ENCODE peak calls at places on chromosomes 7 and 10, in four cellular contexts. L is naive thymus-derived CD4-positive, alpha-beta T cell; O is PC-3; T is cardiac muscle cell. H is an unnamed sample. For H3K4me1, the result is how much of the 10 kb centered on the place peaks cover.

GRCh38 chr10:649798-650690 is 39.4 kb downstream of the DIP2C start:
- DNase-seq in L (no peak), O (no peak), T (no peak), H (no peak)

GRCh38 chr7:16114633-16115032 is 306.7 kb downstream of the CRPPA start:
- DNase-seq in L (no peak), O (peak), T (no peak), H (no peak)

GRCh38 chr7:132635127-132635526 is 58.9 kb upstream of the PLXNA4 start:
- DNase-seq in L (no peak), O (no peak), T (no peak), H (no peak)

GRCh38 chr10:90642136-90642535 is 215.7 kb downstream of the HTR7 start:
- DNase-seq in L (no peak), O (peak), T (no peak), H (no peak)

GRCh38 chr7:116899308-116899707 is 36.9 kb downstream of the CAPZA2 start:
- DNase-seq in L (no peak), O (no peak), T (no peak), H (no peak)

GRCh38 chr10:102702742-102703141 is 11.5 kb downstream of the ARL3 start:
- DNase-seq in L (no peak), O (no peak), T (no peak), H (no peak)

GRCh38 chr10:104330168-104331117 is 7.8 kb downstream of the ITPRIP start:
- DNase-seq in L (no peak), O (peak), T (peak), H (peak)

GRCh38 chr10:21021843-21022594 is 124.9 kb upstream of the NEBL start:
- DNase-seq in L (no peak), O (peak), T (peak), H (no peak)

GRCh38 chr10:84901885-84902284 is 573.5 kb downstream of the CCSER2 start:
- DNase-seq in L (no peak), O (no peak), T (peak), H (no peak)

GRCh38 chr7:41570766-41571165 is 132.1 kb downstream of the INHBA start:
- DNase-seq in L (no peak), O (no peak), T (no peak), H (no peak)

GRCh38 chr10:62046522-62047239 is 145.2 kb downstream of the ARID5B start:
- DNase-seq in L (no peak), O (peak), T (no peak), H (peak)

GRCh38 chr7:116689787-116690186 is 17.8 kb downstream of the MET start:
- DNase-seq in L (no peak), O (peak), T (no peak), H (no peak)

GRCh38 chr7:76343294-76343930 is 15.4 kb downstream of the YWHAG start:
- DNase-seq in L (no peak), O (peak), T (no peak), H (no peak)

GRCh38 chr10:5565205-5565545 is 40.4 kb downstream of the CALML3 start:
- DNase-seq in L (no peak), O (no peak), T (no peak), H (no peak)

GRCh38 chr10:30637881-30638467 is 8.4 kb upstream of the LYZL2 start:
- DNase-seq in L (no peak), O (peak), T (no peak), H (no peak)

GRCh38 chr7:142581341-142581740 is 167.9 kb upstream of the PRSS1 start:
- DNase-seq in L (peak), O (peak), T (peak), H (no peak)

GRCh38 chr10:105102977-105103376 is 461.9 kb downstream of the SORCS3 start:
- DNase-seq in L (no peak), O (no peak), T (no peak), H (no peak)

GRCh38 chr7:125088555-125088954 is 158.9 kb upstream of the POT1 start:
- DNase-seq in L (no peak), O (no peak), T (no peak), H (no peak)

GRCh38 chr10:33321516-33321915 is 13.0 kb downstream of the NRP1 start:
- DNase-seq in L (no peak), O (no peak), T (no peak), H (no peak)

GRCh38 chr7:12888727-12889126 is 201.3 kb downstream of the ARL4A start:
- DNase-seq in L (no peak), O (no peak), T (no peak), H (no peak)

GRCh38 chr10:85613391-85613790 is 753.2 kb downstream of the GRID1 start:
- DNase-seq in L (no peak), O (no peak), T (no peak), H (no peak)

GRCh38 chr7:30348083-30348560 is 63.7 kb downstream of the ZNRF2 start:
- DNase-seq in L (peak), O (peak), T (no peak), H (no peak)

GRCh38 chr7:56033671-56034432 is 17.4 kb downstream of the PSPH start:
- DNase-seq in L (peak), O (peak), T (peak), H (peak)

GRCh38 chr10:114026189-114027040 is 17.3 kb upstream of the ADRB1 start:
- DNase-seq in L (no peak), O (peak), T (no peak), H (no peak)

GRCh38 chr7:26090927-26091519 is 61.0 kb upstream of the NFE2L3 start:
- DNase-seq in L (peak), O (peak), T (peak), H (peak)

GRCh38 chr10:58508316-58508715 is 4.4 kb upstream of the BICC1 start:
- DNase-seq in L (no peak), O (peak), T (no peak), H (no peak)

GRCh38 chr10:91340613-91341362 is 69.4 kb upstream of the HECTD2 start:
- DNase-seq in L (no peak), O (peak), T (no peak), H (no peak)

GRCh38 chr10:98555011-98555619 is 108.4 kb upstream of the HPS1 start:
- DNase-seq in L (no peak), O (no peak), T (no peak), H (peak)

GRCh38 chr10:121792198-121792597 is 135.6 kb downstream of the ATE1 start:
- DNase-seq in L (no peak), O (no peak), T (no peak), H (no peak)

GRCh38 chr10:119386666-119387065 is 155.9 kb downstream of the RGS10 start:
- DNase-seq in L (no peak), O (no peak), T (no peak), H (no peak)

GRCh38 chr7:88202278-88202677 is 17.6 kb downstream of the SRI start:
- DNase-seq in L (no peak), O (no peak), T (no peak), H (no peak)

GRCh38 chr7:84971360-84971759 is 215.5 kb downstream of the SEMA3D start:
- DNase-seq in L (no peak), O (no peak), T (no peak), H (no peak)

GRCh38 chr10:124525751-124526600 is 64.4 kb downstream of the LHPP start:
- DNase-seq in L (no peak), O (no peak), T (no peak), H (no peak)

GRCh38 chr10:13086051-13086450 is 13.9 kb upstream of the OPTN start:
- DNase-seq in L (no peak), O (no peak), T (no peak), H (peak)

GRCh38 chr7:22945584-22945983 is 68.3 kb downstream of the HYCC1 start:
- DNase-seq in L (no peak), O (no peak), T (no peak), H (no peak)

GRCh38 chr10:127912607-127913367 is 5.9 kb downstream of the PTPRE start:
- DNase-seq in L (no peak), O (no peak), T (no peak), H (no peak)

DNA sequence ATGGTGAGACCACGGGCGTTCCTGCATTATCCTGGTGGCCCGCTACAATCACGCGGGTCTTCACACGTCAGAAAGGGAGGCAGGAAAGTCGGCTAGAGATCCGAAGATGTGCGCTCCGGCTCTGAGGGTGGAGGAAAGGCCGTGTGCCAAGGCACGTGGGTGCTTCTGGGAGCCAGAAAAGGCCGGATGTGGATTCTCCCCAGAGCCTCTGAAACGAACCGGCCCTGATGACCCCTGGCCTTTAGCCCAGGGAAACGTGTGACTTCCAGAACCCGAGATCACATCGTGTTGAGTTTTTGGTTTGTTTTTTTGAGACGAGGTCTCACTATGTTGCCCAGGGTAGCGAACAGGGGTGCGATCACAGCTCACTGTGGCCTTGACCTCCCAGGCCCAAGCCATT is 244.2 kb downstream of the ELFN1 start:
- DNase-seq in L (no peak), O (no peak), T (no peak), H (no peak)
- H3K4me1 ChIP-seq in L (under half), O (under half), T (under half), H (under half)

GRCh38 chr7:105655901-105656380 is 74.6 kb upstream of the EFCAB10 start:
- DNase-seq in L (no peak), O (no peak), T (no peak), H (no peak)

GRCh38 chr7:105653441-105654005 is 72.2 kb upstream of the EFCAB10 start:
- DNase-seq in L (no peak), O (no peak), T (no peak), H (no peak)

GRCh38 chr7:105654095-105654686 is 72.9 kb upstream of the EFCAB10 start:
- DNase-seq in L (no peak), O (no peak), T (no peak), H (no peak)

GRCh38 chr7:105656922-105657521 is 75.7 kb upstream of the EFCAB10 start:
- DNase-seq in L (peak), O (peak), T (peak), H (peak)

GRCh38 chr7:105654994-105655900 is 74.0 kb upstream of the EFCAB10 start:
- DNase-seq in L (no peak), O (peak), T (peak), H (peak)
- H3K4me3 ChIP-seq in L (no peak), O (no peak), T (no peak), H (no peak)

DNA sequence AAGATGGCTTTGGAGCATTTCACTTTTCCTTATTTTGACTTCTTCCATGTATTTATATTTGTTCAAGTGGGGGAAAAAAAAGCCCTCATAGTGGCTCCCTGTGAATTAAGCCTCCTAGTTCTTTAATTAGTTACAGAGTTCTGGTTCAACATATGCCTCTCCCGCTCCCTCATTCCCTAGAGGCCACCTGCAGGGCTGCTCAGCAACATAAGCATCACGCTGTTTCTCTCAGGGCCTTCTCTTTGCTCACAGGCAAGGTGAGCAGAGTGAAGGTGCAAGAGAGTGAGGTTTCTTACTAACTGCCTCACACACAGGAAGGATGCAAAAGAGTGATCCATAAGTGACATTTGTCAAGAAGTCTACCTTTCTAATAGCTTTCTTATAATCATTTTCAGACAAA is 196.7 kb downstream of the SEMA3E start:
- DNase-seq in L (no peak), O (no peak), T (no peak), H (peak)
- H3K4me1 ChIP-seq in L (under half), O (under half), T (under half), H (half or more)

GRCh38 chr10:132419631-132420468 is 22.9 kb downstream of the PWWP2B start:
- DNase-seq in L (no peak), O (no peak), T (no peak), H (peak)

GRCh38 chr10:132420469-132421376 is 23.7 kb downstream of the PWWP2B start:
- DNase-seq in L (no peak), O (peak), T (no peak), H (peak)

GRCh38 chr10:132422169-132422691 is 25.2 kb downstream of the PWWP2B start:
- DNase-seq in L (no peak), O (no peak), T (no peak), H (no peak)

GRCh38 chr10:132422931-132423813 is 26.2 kb downstream of the PWWP2B start:
- DNase-seq in L (no peak), O (no peak), T (no peak), H (no peak)

DNA sequence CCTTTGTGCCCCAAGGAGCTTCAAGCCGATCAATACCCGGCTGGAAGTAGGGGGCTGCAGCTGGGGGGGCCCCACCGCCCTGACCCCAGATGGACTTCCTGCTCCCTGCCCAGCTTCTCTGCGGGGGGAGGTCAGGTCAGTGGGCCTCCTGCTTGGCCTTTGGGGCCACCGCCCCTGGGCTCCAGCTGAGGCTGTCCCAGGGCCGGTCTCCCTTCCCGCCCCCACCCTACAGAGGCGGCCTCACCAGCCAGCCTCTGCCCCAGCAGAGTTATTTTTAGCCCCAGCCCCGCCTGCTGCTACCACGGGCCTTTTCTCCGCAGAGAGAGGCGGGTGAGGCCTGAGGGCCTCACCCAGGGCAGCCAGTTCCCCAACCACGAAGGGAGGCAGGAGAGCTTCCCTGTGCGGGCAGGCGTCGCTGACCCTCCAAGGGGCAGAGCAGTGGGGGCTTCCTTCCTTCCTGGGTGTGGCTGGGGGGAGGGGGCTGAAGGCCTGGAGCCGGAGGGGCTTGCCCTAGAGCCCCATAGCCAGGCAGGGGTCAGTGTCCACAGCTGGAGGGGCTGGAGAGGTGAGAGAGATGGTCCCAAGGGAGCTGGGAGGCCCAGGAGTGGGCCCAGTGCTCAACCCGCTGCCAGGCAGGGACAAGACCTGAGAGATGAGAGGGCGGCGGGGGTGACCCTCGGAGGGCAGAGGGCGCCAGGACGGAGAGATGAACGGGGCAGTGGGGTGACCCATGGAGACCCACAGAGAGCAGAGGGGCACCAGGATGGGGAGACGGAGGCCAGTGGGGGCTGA is 24.6 kb downstream of the PWWP2B start:
- DNase-seq in L (no peak), O (peak), T (peak), H (peak)
- H3K4me3 ChIP-seq in L (no peak), O (peak), T (no peak), H (no peak)

DNA sequence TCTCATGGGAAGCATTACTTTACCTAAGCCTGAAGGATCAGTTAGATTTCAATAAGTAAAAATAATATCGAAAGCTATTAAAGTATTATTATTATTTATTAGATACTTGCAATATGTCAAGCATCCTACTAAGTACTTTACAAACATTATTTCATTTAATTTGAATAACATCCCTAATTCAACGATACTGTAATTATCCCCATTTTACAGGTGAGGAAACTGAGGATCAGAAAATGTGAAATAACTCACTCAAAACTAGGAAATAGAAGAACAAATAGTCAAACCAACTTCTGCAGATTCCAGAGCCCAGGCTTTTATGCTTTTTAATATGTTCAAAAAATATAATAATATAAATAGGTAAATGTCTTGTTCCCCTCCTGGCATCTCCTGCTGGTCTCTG is 10.3 kb upstream of the PDCD4 start:
- DNase-seq in L (no peak), O (no peak), T (no peak), H (no peak)
- H3K4me1 ChIP-seq in L (half or more), O (under half), T (under half), H (under half)

GRCh38 chr7:20199015-20199737 is 18.0 kb downstream of the MACC1 start:
- DNase-seq in L (no peak), O (peak), T (peak), H (no peak)
- H3K4me3 ChIP-seq in L (no peak), O (no peak), T (no peak), H (no peak)

GRCh38 chr7:158811461-158811860 is 17.8 kb downstream of the ESYT2 start:
- DNase-seq in L (no peak), O (peak), T (no peak), H (no peak)

GRCh38 chr7:158812684-158813083 is 16.6 kb downstream of the ESYT2 start:
- DNase-seq in L (peak), O (no peak), T (no peak), H (no peak)

GRCh38 chr7:158809596-158809995 is 19.7 kb downstream of the ESYT2 start:
- DNase-seq in L (no peak), O (no peak), T (no peak), H (no peak)

GRCh38 chr7:158810846-158811245 is 18.5 kb downstream of the ESYT2 start:
- DNase-seq in L (no peak), O (no peak), T (no peak), H (no peak)

GRCh38 chr7:158811894-158812293 is 17.4 kb downstream of the ESYT2 start:
- DNase-seq in L (no peak), O (no peak), T (no peak), H (no peak)
- H3K4me1 ChIP-seq in L (under half), O (under half), T (under half), H (under half)

DNA sequence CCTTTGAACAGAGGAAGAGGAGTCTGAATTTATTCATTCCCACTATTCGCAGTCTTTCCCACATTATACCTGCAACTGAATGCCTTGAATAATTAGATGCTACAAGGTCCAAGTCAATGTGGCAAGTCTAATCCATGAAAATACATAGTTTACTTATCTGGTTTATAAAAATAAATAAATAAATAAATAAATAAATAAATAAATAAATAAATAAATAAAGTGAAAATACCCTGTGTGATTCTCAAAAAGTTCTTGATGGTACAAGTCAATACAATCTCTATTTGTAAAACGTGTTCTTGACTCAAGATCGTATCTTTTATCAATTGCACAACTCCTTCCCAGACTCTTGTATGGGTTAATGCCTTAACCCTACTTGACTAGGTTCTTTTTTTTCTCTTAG is 417.7 kb downstream of the ZWINT start:
- DNase-seq in L (no peak), O (no peak), T (no peak), H (no peak)
- H3K4me3 ChIP-seq in L (no peak), O (no peak), T (no peak), H (no peak)

H was measured in HAP-1.